ENCODE peak calls at places on chromosomes 7 and 10, in seven cellular contexts. One of them, this sample, is unnamed. For H3K4me1, the result is how much of the 10 kb centered on the place peaks cover.

GRCh38 chr7:44284216-44284615 is 41.2 kb downstream of the CAMK2B start:
- DNase-seq in right atrium auricular region: no peak
- DNase-seq in lower lobe of right lung: peak
- DNase-seq in PC-3: no peak
- DNase-seq in pancreas: peak
- DNase-seq in aorta: peak
- DNase-seq in foreskin keratinocyte: no peak
- DNase-seq in this sample: no peak

GRCh38 chr10:79063071-79063491 is 5.7 kb upstream of the ZMIZ1 start:
- DNase-seq in pancreas: peak
- DNase-seq in lower lobe of right lung: peak
- DNase-seq in foreskin keratinocyte: no peak
- DNase-seq in right atrium auricular region: no peak
- DNase-seq in aorta: peak
- DNase-seq in PC-3: no peak
- DNase-seq in this sample: no peak

GRCh38 chr10:102801496-102801895 is 35.7 kb downstream of the CYP17A1 start:
- DNase-seq in lower lobe of right lung: no peak
- DNase-seq in right atrium auricular region: no peak
- DNase-seq in pancreas: no peak
- DNase-seq in aorta: peak
- DNase-seq in foreskin keratinocyte: no peak
- DNase-seq in PC-3: no peak
- DNase-seq in this sample: no peak

GRCh38 chr7:33728779-33729646 is 176.3 kb upstream of the BMPER start:
- DNase-seq in right atrium auricular region: no peak
- DNase-seq in PC-3: no peak
- DNase-seq in lower lobe of right lung: no peak
- DNase-seq in pancreas: no peak
- DNase-seq in aorta: no peak
- DNase-seq in foreskin keratinocyte: no peak
- DNase-seq in this sample: no peak

GRCh38 chr7:37698271-37698670 is 14.7 kb downstream of the GPR141 start:
- DNase-seq in aorta: no peak
- DNase-seq in pancreas: no peak
- DNase-seq in lower lobe of right lung: no peak
- DNase-seq in foreskin keratinocyte: no peak
- DNase-seq in right atrium auricular region: no peak
- DNase-seq in PC-3: no peak
- DNase-seq in this sample: no peak

GRCh38 chr10:124632064-124632531 is 112.1 kb downstream of the FAM53B start:
- DNase-seq in right atrium auricular region: peak
- DNase-seq in pancreas: peak
- DNase-seq in PC-3: no peak
- DNase-seq in lower lobe of right lung: peak
- DNase-seq in foreskin keratinocyte: peak
- DNase-seq in aorta: no peak
- DNase-seq in this sample: peak

GRCh38 chr7:88223265-88223664 is 3.4 kb upstream of the SRI start:
- DNase-seq in foreskin keratinocyte: no peak
- DNase-seq in PC-3: no peak
- DNase-seq in right atrium auricular region: no peak
- DNase-seq in aorta: no peak
- DNase-seq in lower lobe of right lung: no peak
- DNase-seq in pancreas: no peak
- DNase-seq in this sample: no peak

GRCh38 chr7:77893813-77894212 is 95.2 kb downstream of the PHTF2 start:
- DNase-seq in lower lobe of right lung: no peak
- DNase-seq in right atrium auricular region: no peak
- DNase-seq in PC-3: no peak
- DNase-seq in pancreas: no peak
- DNase-seq in foreskin keratinocyte: no peak
- DNase-seq in aorta: no peak
- DNase-seq in this sample: peak

GRCh38 chr7:5296627-5297226 is 14.0 kb downstream of the SLC29A4 start:
- DNase-seq in lower lobe of right lung: peak
- DNase-seq in pancreas: no peak
- DNase-seq in PC-3: peak
- DNase-seq in aorta: no peak
- DNase-seq in foreskin keratinocyte: no peak
- DNase-seq in right atrium auricular region: no peak
- DNase-seq in this sample: peak

GRCh38 chr10:13815766-13816165 is 229.0 kb downstream of the PRPF18 start:
- DNase-seq in lower lobe of right lung: no peak
- DNase-seq in PC-3: peak
- DNase-seq in pancreas: no peak
- DNase-seq in right atrium auricular region: no peak
- DNase-seq in foreskin keratinocyte: peak
- DNase-seq in aorta: no peak
- DNase-seq in this sample: no peak

GRCh38 chr7:99201027-99201426 is 6.9 kb downstream of the KPNA7 start:
- DNase-seq in foreskin keratinocyte: peak
- DNase-seq in PC-3: peak
- DNase-seq in pancreas: no peak
- DNase-seq in aorta: no peak
- DNase-seq in lower lobe of right lung: no peak
- DNase-seq in right atrium auricular region: no peak
- DNase-seq in this sample: no peak

GRCh38 chr7:102897856-102898531 is 14.8 kb upstream of the LRRC17 start:
- DNase-seq in PC-3: no peak
- DNase-seq in lower lobe of right lung: peak
- DNase-seq in pancreas: no peak
- DNase-seq in aorta: peak
- DNase-seq in foreskin keratinocyte: no peak
- DNase-seq in right atrium auricular region: no peak
- DNase-seq in this sample: no peak

GRCh38 chr10:90787906-90788491 is 69.8 kb downstream of the HTR7 start:
- DNase-seq in pancreas: no peak
- DNase-seq in right atrium auricular region: no peak
- DNase-seq in aorta: no peak
- DNase-seq in PC-3: peak
- DNase-seq in lower lobe of right lung: no peak
- DNase-seq in foreskin keratinocyte: no peak
- DNase-seq in this sample: peak

GRCh38 chr7:17943006-17943405 is 2.7 kb upstream of the SNX13 start:
- DNase-seq in foreskin keratinocyte: no peak
- DNase-seq in PC-3: no peak
- DNase-seq in right atrium auricular region: no peak
- DNase-seq in aorta: no peak
- DNase-seq in lower lobe of right lung: no peak
- DNase-seq in pancreas: no peak
- DNase-seq in this sample: no peak

GRCh38 chr7:139985811-139986210 is 76.9 kb downstream of the PARP12 start:
- DNase-seq in lower lobe of right lung: no peak
- DNase-seq in right atrium auricular region: no peak
- DNase-seq in foreskin keratinocyte: no peak
- DNase-seq in aorta: no peak
- DNase-seq in PC-3: no peak
- DNase-seq in pancreas: no peak
- DNase-seq in this sample: no peak

GRCh38 chr7:110786576-110786975 is 304.4 kb upstream of the LRRN3 start:
- DNase-seq in aorta: no peak
- DNase-seq in right atrium auricular region: no peak
- DNase-seq in PC-3: no peak
- DNase-seq in foreskin keratinocyte: no peak
- DNase-seq in lower lobe of right lung: no peak
- DNase-seq in pancreas: no peak
- DNase-seq in this sample: no peak

GRCh38 chr10:133274751-133275682 is 1.7 kb downstream of the ADAM8 start:
- DNase-seq in foreskin keratinocyte: peak
- DNase-seq in aorta: no peak
- DNase-seq in right atrium auricular region: no peak
- DNase-seq in lower lobe of right lung: peak
- DNase-seq in PC-3: peak
- DNase-seq in pancreas: peak
- DNase-seq in this sample: no peak

GRCh38 chr10:54800677-54801480 is at the start of gene PCDH15:
- DNase-seq in PC-3: peak
- DNase-seq in pancreas: no peak
- DNase-seq in lower lobe of right lung: no peak
- DNase-seq in foreskin keratinocyte: peak
- DNase-seq in aorta: no peak
- DNase-seq in right atrium auricular region: no peak
- DNase-seq in this sample: no peak

GRCh38 chr7:46485481-46486065 is 564.5 kb upstream of the IGFBP3 start:
- DNase-seq in lower lobe of right lung: no peak
- DNase-seq in foreskin keratinocyte: peak
- DNase-seq in pancreas: no peak
- DNase-seq in PC-3: peak
- DNase-seq in right atrium auricular region: no peak
- DNase-seq in aorta: no peak
- DNase-seq in this sample: no peak

GRCh38 chr10:107747851-107748250 is 583.3 kb upstream of the SORCS1 start:
- DNase-seq in aorta: no peak
- DNase-seq in lower lobe of right lung: no peak
- DNase-seq in right atrium auricular region: no peak
- DNase-seq in pancreas: no peak
- DNase-seq in foreskin keratinocyte: no peak
- DNase-seq in PC-3: peak
- DNase-seq in this sample: no peak

GRCh38 chr10:63720072-63720537 is 198.9 kb downstream of the REEP3 start:
- DNase-seq in right atrium auricular region: no peak
- DNase-seq in pancreas: no peak
- DNase-seq in lower lobe of right lung: no peak
- DNase-seq in foreskin keratinocyte: no peak
- DNase-seq in aorta: no peak
- DNase-seq in PC-3: peak
- DNase-seq in this sample: peak

DNA sequence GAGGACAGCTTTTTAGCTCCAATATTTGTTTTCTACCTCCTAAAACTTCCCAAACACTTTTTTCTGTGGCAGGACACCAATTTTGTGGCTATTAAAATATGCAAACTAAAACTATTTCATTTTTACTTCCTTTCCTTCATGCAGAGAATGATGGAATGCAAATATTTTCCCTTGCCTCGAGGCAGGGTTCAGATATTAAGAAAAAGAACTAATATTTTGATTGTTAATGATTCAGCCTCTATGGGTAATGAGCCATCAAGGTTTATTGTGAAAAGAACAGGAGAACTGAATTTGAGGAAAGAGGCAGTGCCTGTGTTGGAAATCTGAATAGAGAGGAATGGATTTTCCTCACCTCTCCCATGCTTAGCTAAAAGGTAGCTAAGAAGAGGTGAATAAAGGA is 43.1 kb upstream of the CASD1 start:
- DNase-seq in right atrium auricular region: no peak
- DNase-seq in aorta: no peak
- DNase-seq in foreskin keratinocyte: no peak
- DNase-seq in lower lobe of right lung: no peak
- DNase-seq in pancreas: no peak
- DNase-seq in PC-3: peak
- DNase-seq in this sample: no peak
- H3K27ac ChIP-seq in right atrium auricular region: no peak
- H3K27ac ChIP-seq in aorta: no peak
- H3K27ac ChIP-seq in foreskin keratinocyte: no peak
- H3K27ac ChIP-seq in lower lobe of right lung: no peak
- H3K27ac ChIP-seq in pancreas: no peak
- H3K27ac ChIP-seq in PC-3: no peak
- H3K27ac ChIP-seq in this sample: no peak

DNA sequence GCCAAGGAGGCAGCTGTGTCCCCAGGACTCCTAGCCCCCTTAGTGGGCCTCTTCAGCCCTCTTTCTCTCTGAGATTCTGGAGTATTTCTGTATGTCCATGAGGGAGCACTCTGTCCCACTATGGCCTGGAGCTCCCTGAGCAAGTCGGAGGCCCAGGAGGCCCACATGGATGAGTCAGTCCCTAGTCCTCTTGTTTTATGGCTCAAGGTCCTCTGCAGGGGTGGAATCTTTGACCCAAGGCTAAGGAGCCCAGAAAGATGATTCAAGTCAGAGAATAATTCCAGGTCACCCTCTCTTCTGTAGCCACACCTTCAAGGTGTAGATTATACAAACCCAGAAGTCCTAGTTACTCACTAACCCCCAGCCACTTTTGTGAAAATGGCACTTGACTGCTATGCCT is 125.6 kb downstream of the PLXNA4 start:
- DNase-seq in PC-3: no peak
- DNase-seq in right atrium auricular region: no peak
- DNase-seq in lower lobe of right lung: no peak
- DNase-seq in pancreas: no peak
- DNase-seq in foreskin keratinocyte: no peak
- DNase-seq in aorta: no peak
- DNase-seq in this sample: no peak
- H3K4me1 ChIP-seq in PC-3: under half
- H3K4me1 ChIP-seq in right atrium auricular region: under half
- H3K4me1 ChIP-seq in lower lobe of right lung: under half
- H3K4me1 ChIP-seq in pancreas: under half
- H3K4me1 ChIP-seq in foreskin keratinocyte: under half
- H3K4me1 ChIP-seq in aorta: under half
- H3K4me1 ChIP-seq in this sample: under half

GRCh38 chr7:12161146-12161545 is 49.9 kb upstream of the TMEM106B start:
- DNase-seq in PC-3: no peak
- DNase-seq in lower lobe of right lung: no peak
- DNase-seq in aorta: no peak
- DNase-seq in pancreas: no peak
- DNase-seq in right atrium auricular region: no peak
- DNase-seq in foreskin keratinocyte: no peak
- DNase-seq in this sample: no peak
- H3K27ac ChIP-seq in PC-3: no peak
- H3K27ac ChIP-seq in lower lobe of right lung: no peak
- H3K27ac ChIP-seq in aorta: no peak
- H3K27ac ChIP-seq in pancreas: no peak
- H3K27ac ChIP-seq in right atrium auricular region: no peak
- H3K27ac ChIP-seq in foreskin keratinocyte: no peak
- H3K27ac ChIP-seq in this sample: no peak

DNA sequence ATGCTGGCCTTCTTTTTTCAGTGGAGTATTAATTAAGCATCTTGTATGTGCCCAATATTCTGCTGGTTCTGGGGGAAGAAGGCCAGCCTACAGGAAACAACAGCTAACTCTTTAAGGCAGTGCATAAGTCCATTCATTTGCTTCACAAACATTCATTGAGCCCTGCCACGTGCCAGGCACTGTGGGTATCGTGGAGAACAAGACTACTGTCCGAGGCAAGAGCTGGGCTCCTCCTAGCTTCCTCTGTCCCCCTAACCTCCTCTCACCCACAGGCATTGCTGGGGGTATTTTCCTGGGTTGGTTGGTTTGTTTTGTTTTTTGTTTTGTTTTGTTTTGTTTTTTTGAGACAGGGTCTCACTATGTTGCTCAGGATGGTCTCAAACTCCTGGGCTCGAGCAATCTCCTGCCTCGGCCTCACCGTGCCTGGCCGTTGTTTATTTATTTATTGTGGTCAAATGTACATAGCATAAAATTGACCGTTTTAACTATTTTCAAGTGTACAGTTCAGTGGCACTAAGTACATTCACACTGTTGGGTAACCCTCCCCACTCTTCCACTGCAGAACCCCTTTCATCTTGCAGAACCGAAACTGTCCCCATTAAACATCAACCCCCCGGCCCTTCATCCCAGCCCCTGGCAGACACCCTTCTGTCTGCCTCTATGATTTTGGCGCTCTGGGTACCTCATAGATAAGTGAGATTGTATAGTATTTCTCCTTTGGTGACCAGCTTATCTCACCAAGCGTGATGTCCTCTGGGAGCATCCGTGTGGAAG is 32.6 kb downstream of the CHST3 start:
- DNase-seq in foreskin keratinocyte: no peak
- DNase-seq in right atrium auricular region: no peak
- DNase-seq in aorta: no peak
- DNase-seq in PC-3: no peak
- DNase-seq in pancreas: peak
- DNase-seq in lower lobe of right lung: no peak
- DNase-seq in this sample: no peak
- H3K4me1 ChIP-seq in foreskin keratinocyte: under half
- H3K4me1 ChIP-seq in right atrium auricular region: half or more
- H3K4me1 ChIP-seq in aorta: under half
- H3K4me1 ChIP-seq in PC-3: under half
- H3K4me1 ChIP-seq in pancreas: under half
- H3K4me1 ChIP-seq in lower lobe of right lung: under half
- H3K4me1 ChIP-seq in this sample: under half

This sample was measured in A673.